ENCODE peak calls at places on chromosomes 11 and 22, in eight cellular contexts. One of them, this sample, is unnamed.

GRCh38 chr11:48116843-48117242 is 99.8 kb upstream of the OR4B1 start:
- DNase-seq in AG04450: no peak
- DNase-seq in OCI-LY7: peak
- DNase-seq in lower leg skin: no peak
- DNase-seq in GM12878: no peak
- DNase-seq in sigmoid colon: no peak
- DNase-seq in GM12865: peak
- DNase-seq in astrocyte of the cerebellum: no peak
- DNase-seq in this sample: no peak

GRCh38 chr11:27914080-27914479 is 193.9 kb downstream of the KIF18A start:
- DNase-seq in GM12878: no peak
- DNase-seq in astrocyte of the cerebellum: no peak
- DNase-seq in GM12865: no peak
- DNase-seq in sigmoid colon: no peak
- DNase-seq in OCI-LY7: no peak
- DNase-seq in AG04450: no peak
- DNase-seq in lower leg skin: no peak
- DNase-seq in this sample: no peak

GRCh38 chr11:36132940-36133339 is 156.3 kb downstream of the COMMD9 start:
- DNase-seq in AG04450: no peak
- DNase-seq in lower leg skin: no peak
- DNase-seq in sigmoid colon: no peak
- DNase-seq in GM12865: no peak
- DNase-seq in astrocyte of the cerebellum: no peak
- DNase-seq in GM12878: no peak
- DNase-seq in OCI-LY7: no peak
- DNase-seq in this sample: no peak

GRCh38 chr11:59182457-59183151 is 10.7 kb downstream of the DTX4 start:
- DNase-seq in sigmoid colon: no peak
- DNase-seq in GM12878: no peak
- DNase-seq in astrocyte of the cerebellum: no peak
- DNase-seq in lower leg skin: no peak
- DNase-seq in OCI-LY7: peak
- DNase-seq in AG04450: no peak
- DNase-seq in GM12865: peak
- DNase-seq in this sample: no peak

GRCh38 chr22:32764330-32765116 is 37.0 kb upstream of the TIMP3 start:
- DNase-seq in lower leg skin: peak
- DNase-seq in GM12878: no peak
- DNase-seq in AG04450: peak
- DNase-seq in OCI-LY7: no peak
- DNase-seq in astrocyte of the cerebellum: no peak
- DNase-seq in GM12865: no peak
- DNase-seq in sigmoid colon: peak
- DNase-seq in this sample: peak

GRCh38 chr11:83609181-83609580 is 323.0 kb upstream of the CCDC90B start:
- DNase-seq in GM12878: no peak
- DNase-seq in OCI-LY7: no peak
- DNase-seq in astrocyte of the cerebellum: no peak
- DNase-seq in lower leg skin: no peak
- DNase-seq in sigmoid colon: no peak
- DNase-seq in GM12865: no peak
- DNase-seq in AG04450: no peak
- DNase-seq in this sample: no peak

GRCh38 chr11:92383430-92383829 is 158.8 kb downstream of the FAT3 start:
- DNase-seq in GM12865: no peak
- DNase-seq in OCI-LY7: no peak
- DNase-seq in GM12878: no peak
- DNase-seq in lower leg skin: peak
- DNase-seq in sigmoid colon: no peak
- DNase-seq in astrocyte of the cerebellum: peak
- DNase-seq in AG04450: no peak
- DNase-seq in this sample: peak

GRCh38 chr22:41203118-41203517 is 2.0 kb upstream of the L3MBTL2 start:
- DNase-seq in astrocyte of the cerebellum: no peak
- DNase-seq in lower leg skin: no peak
- DNase-seq in AG04450: no peak
- DNase-seq in GM12878: no peak
- DNase-seq in OCI-LY7: no peak
- DNase-seq in sigmoid colon: no peak
- DNase-seq in GM12865: no peak
- DNase-seq in this sample: no peak

GRCh38 chr11:108592591-108593213 is 866 bp downstream of the EXPH5 start:
- DNase-seq in lower leg skin: no peak
- DNase-seq in GM12865: peak
- DNase-seq in sigmoid colon: no peak
- DNase-seq in GM12878: no peak
- DNase-seq in OCI-LY7: no peak
- DNase-seq in AG04450: no peak
- DNase-seq in astrocyte of the cerebellum: no peak
- DNase-seq in this sample: no peak

GRCh38 chr11:118984825-118985224 is 13.1 kb upstream of the CENATAC start:
- DNase-seq in GM12878: no peak
- DNase-seq in OCI-LY7: no peak
- DNase-seq in GM12865: no peak
- DNase-seq in lower leg skin: no peak
- DNase-seq in astrocyte of the cerebellum: no peak
- DNase-seq in sigmoid colon: no peak
- DNase-seq in AG04450: no peak
- DNase-seq in this sample: no peak

GRCh38 chr11:11243790-11244469 is 109.1 kb downstream of the CSNK2A3 start:
- DNase-seq in astrocyte of the cerebellum: no peak
- DNase-seq in lower leg skin: peak
- DNase-seq in OCI-LY7: peak
- DNase-seq in sigmoid colon: no peak
- DNase-seq in GM12878: no peak
- DNase-seq in GM12865: peak
- DNase-seq in AG04450: no peak
- DNase-seq in this sample: no peak

GRCh38 chr11:119668685-119669084 is 60.3 kb downstream of the NECTIN1 start:
- DNase-seq in astrocyte of the cerebellum: no peak
- DNase-seq in lower leg skin: no peak
- DNase-seq in sigmoid colon: no peak
- DNase-seq in AG04450: no peak
- DNase-seq in OCI-LY7: no peak
- DNase-seq in GM12865: no peak
- DNase-seq in GM12878: no peak
- DNase-seq in this sample: no peak

GRCh38 chr22:38415561-38416321 is 39.3 kb downstream of the KCNJ4 start:
- DNase-seq in lower leg skin: no peak
- DNase-seq in astrocyte of the cerebellum: no peak
- DNase-seq in GM12865: no peak
- DNase-seq in sigmoid colon: peak
- DNase-seq in OCI-LY7: no peak
- DNase-seq in GM12878: no peak
- DNase-seq in AG04450: no peak
- DNase-seq in this sample: no peak

GRCh38 chr22:19239464-19239863 is 52.1 kb downstream of the CLTCL1 start:
- DNase-seq in GM12865: no peak
- DNase-seq in lower leg skin: no peak
- DNase-seq in AG04450: no peak
- DNase-seq in GM12878: no peak
- DNase-seq in astrocyte of the cerebellum: no peak
- DNase-seq in OCI-LY7: no peak
- DNase-seq in sigmoid colon: no peak
- DNase-seq in this sample: no peak

GRCh38 chr11:122069946-122070345 is 46.1 kb downstream of the BLID start:
- DNase-seq in sigmoid colon: peak
- DNase-seq in AG04450: peak
- DNase-seq in GM12878: no peak
- DNase-seq in astrocyte of the cerebellum: peak
- DNase-seq in GM12865: peak
- DNase-seq in lower leg skin: no peak
- DNase-seq in OCI-LY7: no peak
- DNase-seq in this sample: no peak

GRCh38 chr22:23237201-23237798 is 57.0 kb downstream of the BCR start:
- DNase-seq in OCI-LY7: no peak
- DNase-seq in GM12878: no peak
- DNase-seq in AG04450: peak
- DNase-seq in astrocyte of the cerebellum: no peak
- DNase-seq in lower leg skin: no peak
- DNase-seq in GM12865: peak
- DNase-seq in sigmoid colon: peak
- DNase-seq in this sample: no peak

GRCh38 chr22:50329236-50329635 is 2.4 kb upstream of the DENND6B start:
- DNase-seq in astrocyte of the cerebellum: no peak
- DNase-seq in AG04450: no peak
- DNase-seq in GM12878: no peak
- DNase-seq in sigmoid colon: no peak
- DNase-seq in OCI-LY7: no peak
- DNase-seq in lower leg skin: no peak
- DNase-seq in GM12865: no peak
- DNase-seq in this sample: no peak

GRCh38 chr11:131511794-131512193 is 141.4 kb downstream of the NTM start:
- DNase-seq in astrocyte of the cerebellum: no peak
- DNase-seq in AG04450: no peak
- DNase-seq in GM12865: peak
- DNase-seq in lower leg skin: no peak
- DNase-seq in GM12878: no peak
- DNase-seq in OCI-LY7: peak
- DNase-seq in sigmoid colon: no peak
- DNase-seq in this sample: no peak
- TF ChIP-seq CTCF in astrocyte of the cerebellum: peak
- TF ChIP-seq CTCF in AG04450: peak
- TF ChIP-seq CTCF in GM12865: peak
- TF ChIP-seq CTCF in lower leg skin: no peak
- TF ChIP-seq CTCF in GM12878: peak
- TF ChIP-seq CTCF in OCI-LY7: peak
- TF ChIP-seq CTCF in sigmoid colon: no peak
- TF ChIP-seq CTCF in this sample: peak

GRCh38 chr22:44173154-44173553 is 7.6 kb upstream of the PARVG start:
- DNase-seq in lower leg skin: no peak
- DNase-seq in GM12878: no peak
- DNase-seq in astrocyte of the cerebellum: no peak
- DNase-seq in AG04450: no peak
- DNase-seq in OCI-LY7: no peak
- DNase-seq in sigmoid colon: no peak
- DNase-seq in GM12865: no peak
- DNase-seq in this sample: no peak
- H3K4me3 ChIP-seq in lower leg skin: no peak
- H3K4me3 ChIP-seq in GM12878: no peak
- H3K4me3 ChIP-seq in astrocyte of the cerebellum: no peak
- H3K4me3 ChIP-seq in AG04450: no peak
- H3K4me3 ChIP-seq in OCI-LY7: no peak
- H3K4me3 ChIP-seq in sigmoid colon: no peak
- H3K4me3 ChIP-seq in GM12865: no peak
- H3K4me3 ChIP-seq in this sample: no peak

GRCh38 chr11:63610604-63611394 is 3.4 kb downstream of the PLAAT3 start:
- DNase-seq in GM12865: no peak
- DNase-seq in AG04450: no peak
- DNase-seq in sigmoid colon: peak
- DNase-seq in GM12878: no peak
- DNase-seq in OCI-LY7: no peak
- DNase-seq in astrocyte of the cerebellum: no peak
- DNase-seq in lower leg skin: no peak
- DNase-seq in this sample: no peak
- TF ChIP-seq CTCF in GM12865: no peak
- TF ChIP-seq CTCF in AG04450: no peak
- TF ChIP-seq CTCF in sigmoid colon: no peak
- TF ChIP-seq CTCF in GM12878: no peak
- TF ChIP-seq CTCF in OCI-LY7: no peak
- TF ChIP-seq CTCF in astrocyte of the cerebellum: no peak
- TF ChIP-seq CTCF in lower leg skin: no peak
- TF ChIP-seq CTCF in this sample: no peak

GRCh38 chr11:57339305-57339704 is 1.2 kb downstream of the P2RX3 start:
- DNase-seq in sigmoid colon: no peak
- DNase-seq in GM12878: no peak
- DNase-seq in lower leg skin: no peak
- DNase-seq in GM12865: no peak
- DNase-seq in AG04450: no peak
- DNase-seq in OCI-LY7: no peak
- DNase-seq in astrocyte of the cerebellum: no peak
- DNase-seq in this sample: no peak

GRCh38 chr11:57335343-57336110 is at the start of gene SSRP1:
- DNase-seq in astrocyte of the cerebellum: peak
- DNase-seq in AG04450: no peak
- DNase-seq in lower leg skin: peak
- DNase-seq in OCI-LY7: peak
- DNase-seq in GM12878: peak
- DNase-seq in sigmoid colon: peak
- DNase-seq in GM12865: peak
- DNase-seq in this sample: no peak

GRCh38 chr11:57335023-57335342 is 709 bp downstream of the SSRP1 start:
- DNase-seq in GM12878: no peak
- DNase-seq in GM12865: no peak
- DNase-seq in astrocyte of the cerebellum: no peak
- DNase-seq in lower leg skin: no peak
- DNase-seq in AG04450: no peak
- DNase-seq in sigmoid colon: no peak
- DNase-seq in OCI-LY7: no peak
- DNase-seq in this sample: no peak

GRCh38 chr11:57338152-57338551 is at the start of gene P2RX3:
- DNase-seq in astrocyte of the cerebellum: no peak
- DNase-seq in sigmoid colon: no peak
- DNase-seq in lower leg skin: no peak
- DNase-seq in OCI-LY7: no peak
- DNase-seq in AG04450: no peak
- DNase-seq in GM12878: no peak
- DNase-seq in GM12865: no peak
- DNase-seq in this sample: no peak

GRCh38 chr11:57336111-57336666 is 497 bp upstream of the SSRP1 start:
- DNase-seq in astrocyte of the cerebellum: no peak
- DNase-seq in OCI-LY7: no peak
- DNase-seq in GM12878: no peak
- DNase-seq in sigmoid colon: no peak
- DNase-seq in GM12865: no peak
- DNase-seq in lower leg skin: no peak
- DNase-seq in AG04450: no peak
- DNase-seq in this sample: no peak
- H3K4me3 ChIP-seq in astrocyte of the cerebellum: peak
- H3K4me3 ChIP-seq in OCI-LY7: peak
- H3K4me3 ChIP-seq in GM12878: peak
- H3K4me3 ChIP-seq in sigmoid colon: peak
- H3K4me3 ChIP-seq in GM12865: peak
- H3K4me3 ChIP-seq in lower leg skin: no peak
- H3K4me3 ChIP-seq in AG04450: peak
- H3K4me3 ChIP-seq in this sample: peak

DNA sequence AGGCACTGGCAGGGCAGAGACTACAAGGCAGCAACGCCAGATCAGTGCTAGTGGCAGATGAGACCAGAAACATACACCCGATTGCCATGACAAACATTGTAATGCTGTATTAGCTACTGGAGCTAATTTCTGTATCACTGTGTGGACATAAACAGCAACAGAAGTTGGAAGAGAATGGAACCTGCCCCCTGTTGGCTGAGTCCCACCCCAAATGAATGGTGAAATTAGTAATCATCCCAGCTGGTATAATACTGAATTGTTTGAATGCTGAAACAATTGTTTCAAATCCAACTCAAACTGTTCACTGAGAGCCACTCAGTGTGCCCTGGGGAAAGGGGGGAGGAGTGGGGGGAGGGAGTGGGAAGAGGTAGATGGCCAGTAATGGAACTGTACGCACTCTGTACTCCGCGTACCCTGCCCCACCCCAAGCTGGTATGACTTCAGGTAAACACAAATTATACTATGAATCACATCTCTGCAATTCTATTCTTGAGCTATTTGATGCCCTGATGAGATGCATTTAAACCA is 11.2 kb upstream of the BIRC3 start:
- DNase-seq in astrocyte of the cerebellum: no peak
- DNase-seq in AG04450: no peak
- DNase-seq in lower leg skin: peak
- DNase-seq in GM12865: no peak
- DNase-seq in GM12878: no peak
- DNase-seq in OCI-LY7: no peak
- DNase-seq in sigmoid colon: no peak
- DNase-seq in this sample: no peak
- TF ChIP-seq CTCF in astrocyte of the cerebellum: no peak
- TF ChIP-seq CTCF in AG04450: no peak
- TF ChIP-seq CTCF in lower leg skin: no peak
- TF ChIP-seq CTCF in GM12865: no peak
- TF ChIP-seq CTCF in GM12878: peak
- TF ChIP-seq CTCF in OCI-LY7: peak
- TF ChIP-seq CTCF in sigmoid colon: no peak
- TF ChIP-seq CTCF in this sample: no peak

GRCh38 chr11:111910637-111911562 is 670 bp downstream of the CRYAB start:
- DNase-seq in lower leg skin: no peak
- DNase-seq in astrocyte of the cerebellum: no peak
- DNase-seq in OCI-LY7: no peak
- DNase-seq in sigmoid colon: no peak
- DNase-seq in AG04450: no peak
- DNase-seq in GM12865: no peak
- DNase-seq in GM12878: no peak
- DNase-seq in this sample: no peak
- H3K4me3 ChIP-seq in lower leg skin: no peak
- H3K4me3 ChIP-seq in astrocyte of the cerebellum: no peak
- H3K4me3 ChIP-seq in OCI-LY7: no peak
- H3K4me3 ChIP-seq in sigmoid colon: peak
- H3K4me3 ChIP-seq in AG04450: no peak
- H3K4me3 ChIP-seq in GM12865: no peak
- H3K4me3 ChIP-seq in GM12878: no peak
- H3K4me3 ChIP-seq in this sample: no peak